ENCODE peak calls at places on chromosome 18, in six cellular contexts. One of them, this sample, is unnamed.

GRCh38 chr18:55243852-55244251 is 284.6 kb upstream of the CCDC68 start:
- DNase-seq in Peyer's patch: no peak
- DNase-seq in NCI-H748 treated with DMSO at 0.1 percent for 48 hours: no peak
- DNase-seq in brain microvascular endothelial cell: no peak
- DNase-seq in fibroblast of lung: peak
- DNase-seq in NCI-H446: no peak
- DNase-seq in this sample: no peak

GRCh38 chr18:57589162-57589561 is 2.7 kb upstream of the FECH start:
- DNase-seq in brain microvascular endothelial cell: no peak
- DNase-seq in fibroblast of lung: no peak
- DNase-seq in NCI-H748 treated with DMSO at 0.1 percent for 48 hours: no peak
- DNase-seq in Peyer's patch: no peak
- DNase-seq in NCI-H446: no peak
- DNase-seq in this sample: no peak

GRCh38 chr18:46628206-46628605 is 28.8 kb downstream of the LOXHD1 start:
- DNase-seq in NCI-H446: no peak
- DNase-seq in NCI-H748 treated with DMSO at 0.1 percent for 48 hours: no peak
- DNase-seq in fibroblast of lung: no peak
- DNase-seq in brain microvascular endothelial cell: no peak
- DNase-seq in Peyer's patch: no peak
- DNase-seq in this sample: no peak

GRCh38 chr18:2256577-2256976 is 314.7 kb downstream of the METTL4 start:
- DNase-seq in fibroblast of lung: no peak
- DNase-seq in Peyer's patch: no peak
- DNase-seq in NCI-H748 treated with DMSO at 0.1 percent for 48 hours: no peak
- DNase-seq in brain microvascular endothelial cell: no peak
- DNase-seq in NCI-H446: no peak
- DNase-seq in this sample: no peak

GRCh38 chr18:25392199-25392598 is 40.2 kb upstream of the ZNF521 start:
- DNase-seq in NCI-H748 treated with DMSO at 0.1 percent for 48 hours: no peak
- DNase-seq in NCI-H446: no peak
- DNase-seq in brain microvascular endothelial cell: no peak
- DNase-seq in Peyer's patch: no peak
- DNase-seq in fibroblast of lung: no peak
- DNase-seq in this sample: no peak

GRCh38 chr18:66013976-66014375 is 263.2 kb downstream of the CDH7 start:
- DNase-seq in NCI-H446: no peak
- DNase-seq in NCI-H748 treated with DMSO at 0.1 percent for 48 hours: no peak
- DNase-seq in Peyer's patch: no peak
- DNase-seq in fibroblast of lung: peak
- DNase-seq in brain microvascular endothelial cell: no peak
- DNase-seq in this sample: no peak

GRCh38 chr18:51028201-51028805 is 1.7 kb upstream of the SMAD4 start:
- DNase-seq in NCI-H446: no peak
- DNase-seq in Peyer's patch: no peak
- DNase-seq in fibroblast of lung: peak
- DNase-seq in NCI-H748 treated with DMSO at 0.1 percent for 48 hours: no peak
- DNase-seq in brain microvascular endothelial cell: no peak
- DNase-seq in this sample: peak

GRCh38 chr18:58768293-58768974 is 96.2 kb upstream of the ZNF532 start:
- DNase-seq in Peyer's patch: peak
- DNase-seq in brain microvascular endothelial cell: no peak
- DNase-seq in NCI-H748 treated with DMSO at 0.1 percent for 48 hours: peak
- DNase-seq in fibroblast of lung: peak
- DNase-seq in NCI-H446: peak
- DNase-seq in this sample: peak

GRCh38 chr18:58699551-58699950 is 28.3 kb downstream of the MALT1 start:
- DNase-seq in brain microvascular endothelial cell: no peak
- DNase-seq in NCI-H446: no peak
- DNase-seq in fibroblast of lung: no peak
- DNase-seq in NCI-H748 treated with DMSO at 0.1 percent for 48 hours: no peak
- DNase-seq in Peyer's patch: no peak
- DNase-seq in this sample: no peak

GRCh38 chr18:1094408-1094807 is 189.7 kb downstream of the ADCYAP1 start:
- DNase-seq in NCI-H446: no peak
- DNase-seq in brain microvascular endothelial cell: peak
- DNase-seq in Peyer's patch: no peak
- DNase-seq in NCI-H748 treated with DMSO at 0.1 percent for 48 hours: no peak
- DNase-seq in fibroblast of lung: peak
- DNase-seq in this sample: no peak

GRCh38 chr18:2083691-2084090 is 487.6 kb downstream of the METTL4 start:
- DNase-seq in fibroblast of lung: no peak
- DNase-seq in brain microvascular endothelial cell: no peak
- DNase-seq in NCI-H748 treated with DMSO at 0.1 percent for 48 hours: peak
- DNase-seq in NCI-H446: no peak
- DNase-seq in Peyer's patch: no peak
- DNase-seq in this sample: no peak

GRCh38 chr18:5512191-5512590 is 31.6 kb downstream of the EPB41L3 start:
- DNase-seq in brain microvascular endothelial cell: no peak
- DNase-seq in NCI-H748 treated with DMSO at 0.1 percent for 48 hours: no peak
- DNase-seq in Peyer's patch: no peak
- DNase-seq in fibroblast of lung: no peak
- DNase-seq in NCI-H446: no peak
- DNase-seq in this sample: no peak

GRCh38 chr18:51029378-51029693 is 677 bp upstream of the SMAD4 start:
- DNase-seq in fibroblast of lung: no peak
- DNase-seq in Peyer's patch: no peak
- DNase-seq in NCI-H446: no peak
- DNase-seq in NCI-H748 treated with DMSO at 0.1 percent for 48 hours: no peak
- DNase-seq in brain microvascular endothelial cell: no peak
- DNase-seq in this sample: no peak

GRCh38 chr18:12283256-12283655 is 24.8 kb upstream of the TUBB6 start:
- DNase-seq in brain microvascular endothelial cell: peak
- DNase-seq in Peyer's patch: no peak
- DNase-seq in NCI-H748 treated with DMSO at 0.1 percent for 48 hours: no peak
- DNase-seq in NCI-H446: no peak
- DNase-seq in fibroblast of lung: peak
- DNase-seq in this sample: no peak

GRCh38 chr18:48663931-48664847 is 125.4 kb downstream of the CTIF start:
- DNase-seq in NCI-H446: no peak
- DNase-seq in fibroblast of lung: peak
- DNase-seq in Peyer's patch: peak
- DNase-seq in brain microvascular endothelial cell: no peak
- DNase-seq in NCI-H748 treated with DMSO at 0.1 percent for 48 hours: peak
- DNase-seq in this sample: peak

GRCh38 chr18:59779979-59780378 is 82.8 kb upstream of the CCBE1 start:
- DNase-seq in NCI-H748 treated with DMSO at 0.1 percent for 48 hours: no peak
- DNase-seq in NCI-H446: no peak
- DNase-seq in Peyer's patch: no peak
- DNase-seq in brain microvascular endothelial cell: peak
- DNase-seq in fibroblast of lung: peak
- DNase-seq in this sample: no peak

GRCh38 chr18:35267161-35267651 is 22.8 kb downstream of the ZSCAN30 start:
- DNase-seq in brain microvascular endothelial cell: peak
- DNase-seq in fibroblast of lung: peak
- DNase-seq in NCI-H446: no peak
- DNase-seq in NCI-H748 treated with DMSO at 0.1 percent for 48 hours: peak
- DNase-seq in Peyer's patch: peak
- DNase-seq in this sample: peak

GRCh38 chr18:702957-703659 is 9.3 kb downstream of the ENOSF1 start:
- DNase-seq in brain microvascular endothelial cell: peak
- DNase-seq in NCI-H748 treated with DMSO at 0.1 percent for 48 hours: no peak
- DNase-seq in Peyer's patch: no peak
- DNase-seq in NCI-H446: no peak
- DNase-seq in fibroblast of lung: peak
- DNase-seq in this sample: no peak

GRCh38 chr18:11992096-11992785 is 10.9 kb downstream of the IMPA2 start:
- DNase-seq in NCI-H446: no peak
- DNase-seq in NCI-H748 treated with DMSO at 0.1 percent for 48 hours: no peak
- DNase-seq in Peyer's patch: no peak
- DNase-seq in fibroblast of lung: no peak
- DNase-seq in brain microvascular endothelial cell: no peak
- DNase-seq in this sample: no peak

GRCh38 chr18:62420513-62421209 is 95.6 kb downstream of the TNFRSF11A start:
- DNase-seq in NCI-H446: no peak
- DNase-seq in NCI-H748 treated with DMSO at 0.1 percent for 48 hours: no peak
- DNase-seq in fibroblast of lung: peak
- DNase-seq in brain microvascular endothelial cell: peak
- DNase-seq in Peyer's patch: peak
- DNase-seq in this sample: no peak

GRCh38 chr18:48358868-48359267 is 50.3 kb downstream of the ZBTB7C start:
- DNase-seq in NCI-H748 treated with DMSO at 0.1 percent for 48 hours: no peak
- DNase-seq in Peyer's patch: no peak
- DNase-seq in brain microvascular endothelial cell: no peak
- DNase-seq in fibroblast of lung: no peak
- DNase-seq in NCI-H446: no peak
- DNase-seq in this sample: no peak

GRCh38 chr18:48815182-48815520 is 135.6 kb downstream of the SMAD7 start:
- DNase-seq in fibroblast of lung: no peak
- DNase-seq in NCI-H748 treated with DMSO at 0.1 percent for 48 hours: no peak
- DNase-seq in brain microvascular endothelial cell: no peak
- DNase-seq in Peyer's patch: peak
- DNase-seq in NCI-H446: no peak
- DNase-seq in this sample: no peak

GRCh38 chr18:37408676-37409305 is 156.8 kb downstream of the CELF4 start:
- DNase-seq in fibroblast of lung: no peak
- DNase-seq in Peyer's patch: no peak
- DNase-seq in NCI-H446: no peak
- DNase-seq in NCI-H748 treated with DMSO at 0.1 percent for 48 hours: no peak
- DNase-seq in brain microvascular endothelial cell: no peak
- DNase-seq in this sample: peak

GRCh38 chr18:58779514-58779913 is 85.2 kb upstream of the ZNF532 start:
- DNase-seq in brain microvascular endothelial cell: no peak
- DNase-seq in fibroblast of lung: no peak
- DNase-seq in NCI-H748 treated with DMSO at 0.1 percent for 48 hours: no peak
- DNase-seq in NCI-H446: no peak
- DNase-seq in Peyer's patch: no peak
- DNase-seq in this sample: no peak

This sample was measured in cerebellum.